ENCODE peak calls at places on chromosomes 1 and 21, in six cellular contexts. W is naive thymus-derived CD8-positive, alpha-beta T cell; H is HEK293T; T is C1 segment of cervical spinal cord; P is sigmoid colon; I is neural crest cell. F is an unnamed sample.

GRCh38 chr21:45865106-45865835 is 116.3 kb upstream of the COL6A1 start:
- DNase-seq in W (no peak), T (no peak), P (no peak), I (no peak), H (no peak), F (no peak)

GRCh38 chr1:162357681-162358266 is 18.9 kb downstream of the SPATA46 start:
- DNase-seq in W (no peak), I (no peak), P (no peak), H (peak; percentile 73), T (no peak), F (no peak)

GRCh38 chr1:198031086-198031485 is 113.9 kb downstream of the LHX9 start:
- DNase-seq in P (no peak), H (no peak), I (no peak), T (no peak), W (no peak), F (no peak)

GRCh38 chr1:211830055-211830329 is 571 bp downstream of the LPGAT1 start:
- DNase-seq in W (peak; percentile 4), I (no peak), H (no peak), P (no peak), T (no peak), F (no peak)

GRCh38 chr1:39132505-39133339 is 71.8 kb upstream of the MACF1 start:
- DNase-seq in W (no peak), H (no peak), P (peak; percentile 79), I (peak; percentile 18), T (peak; percentile 45), F (peak; percentile 88)

GRCh38 chr21:36747815-36748381 is 49.0 kb downstream of the SIM2 start:
- DNase-seq in P (no peak), H (no peak), W (no peak), I (peak; percentile 78), T (peak; percentile 8), F (peak; percentile 75)

GRCh38 chr1:14875781-14876564 is 277.5 kb downstream of the KAZN start:
- DNase-seq in I (no peak), P (no peak), H (no peak), T (no peak), W (no peak), F (no peak)

GRCh38 chr1:3652538-3653285 is 396 bp downstream of the TP73 start:
- DNase-seq in H (peak; percentile 53), I (no peak), W (no peak), P (no peak), T (no peak), F (peak; percentile 78)

GRCh38 chr1:65512383-65512782 is 91.9 kb downstream of the LEPR start:
- DNase-seq in I (no peak), T (no peak), W (no peak), H (no peak), P (no peak), F (no peak)

GRCh38 chr1:58431847-58432246 is 114.7 kb downstream of the OMA1 start:
- DNase-seq in I (no peak), T (no peak), P (no peak), H (no peak), W (no peak), F (no peak)

GRCh38 chr21:42310411-42311001 is 4.7 kb downstream of the TFF3 start:
- DNase-seq in W (no peak), I (no peak), H (no peak), T (no peak), P (no peak), F (peak; percentile 61)

GRCh38 chr1:93591833-93592635 is 89.6 kb downstream of the BCAR3 start:
- DNase-seq in I (no peak), T (no peak), W (peak; percentile 3), P (peak; percentile 65), H (peak; percentile 71), F (peak; percentile 84)

GRCh38 chr21:26125433-26126167 is 45.0 kb downstream of the APP start:
- DNase-seq in I (no peak), W (no peak), T (no peak), H (no peak), P (no peak), F (no peak)

GRCh38 chr1:206704239-206704638 is 19.5 kb downstream of the MAPKAPK2 start:
- DNase-seq in P (peak; percentile 51), T (no peak), H (no peak), W (no peak), I (no peak), F (no peak)

GRCh38 chr1:103788377-103788776 is 38.7 kb downstream of the AMY1C start:
- DNase-seq in H (no peak), P (no peak), W (no peak), T (no peak), I (no peak), F (no peak)

GRCh38 chr1:33334081-33334552 is 13.2 kb upstream of the A3GALT2 start:
- DNase-seq in H (no peak), W (no peak), P (peak; percentile 87), I (no peak), T (no peak), F (peak; percentile 77)

GRCh38 chr1:63915121-63915520 is 141.3 kb downstream of the ROR1 start:
- DNase-seq in T (no peak), H (no peak), P (no peak), I (no peak), W (no peak), F (no peak)

GRCh38 chr1:221987860-221988520 is 246.1 kb upstream of the DUSP10 start:
- DNase-seq in H (no peak), I (no peak), P (no peak), W (no peak), T (no peak), F (no peak)

GRCh38 chr1:39758556-39759435 is 12.4 kb downstream of the OXCT2 start:
- DNase-seq in H (no peak), P (no peak), I (no peak), W (no peak), T (no peak), F (no peak)

GRCh38 chr1:40315239-40315794 is 1.8 kb downstream of the COL9A2 start:
- DNase-seq in P (peak; percentile 90), T (peak; percentile 91), H (peak; percentile 90), I (peak; percentile 87), W (peak; percentile 79), F (peak; percentile 96)

GRCh38 chr1:234989019-234989418 is 139.6 kb downstream of the TOMM20 start:
- DNase-seq in W (no peak), H (no peak), P (peak; percentile 7), T (no peak), I (no peak), F (no peak)

GRCh38 chr1:210726621-210727020 is 397.9 kb downstream of the HHAT start:
- DNase-seq in P (no peak), W (no peak), I (peak; percentile 44), H (peak; percentile 52), T (no peak), F (no peak)

GRCh38 chr1:111471012-111471411 is 2.8 kb upstream of the C1orf162 start:
- DNase-seq in T (no peak), I (no peak), W (peak; percentile 70), P (peak; percentile 77), H (no peak), F (peak; percentile 90)

GRCh38 chr1:45913183-45913924 is 109.9 kb downstream of the MAST2 start:
- DNase-seq in I (no peak), H (peak; percentile 18), W (no peak), T (no peak), P (peak; percentile 89), F (no peak)

GRCh38 chr1:96144636-96145035 is 576.9 kb upstream of the PTBP2 start:
- DNase-seq in I (no peak), H (no peak), T (no peak), W (no peak), P (no peak), F (no peak)

GRCh38 chr1:41811978-41812852 is 106.5 kb downstream of the HIVEP3 start:
- DNase-seq in H (peak; percentile 69), W (no peak), I (peak; percentile 40), P (no peak), T (no peak), F (no peak)

GRCh38 chr1:12600880-12601633 is 17.0 kb downstream of the DHRS3 start:
- DNase-seq in W (peak; percentile 55), I (no peak), T (no peak), P (no peak), H (peak; percentile 68), F (no peak)